ENCODE peak calls at places on chromosomes 7 and 10, in five cellular contexts. N is cardiac muscle cell; L is SK-N-SH; X is tibial artery; A is CD4-positive, CD25-positive, alpha-beta regulatory T cell. T is an unnamed sample.

GRCh38 chr10:74282853-74283205 is 131.8 kb downstream of the ADK start:
- DNase-seq in N (peak), L (no peak), X (no peak), A (no peak), T (no peak)

GRCh38 chr7:130669051-130669700 is 628 bp upstream of the COPG2 start:
- DNase-seq in L (no peak), X (no peak), A (no peak), N (no peak), T (no peak)

GRCh38 chr7:117597755-117598154 is 117.9 kb downstream of the CFTR start:
- DNase-seq in L (no peak), X (no peak), A (no peak), N (no peak), T (peak)

GRCh38 chr7:130995252-130996081 is 261.5 kb upstream of the KLF14 start:
- DNase-seq in N (no peak), X (no peak), L (no peak), A (no peak), T (no peak)

GRCh38 chr7:139702811-139703467 is 74.9 kb downstream of the HIPK2 start:
- DNase-seq in X (no peak), N (no peak), L (no peak), A (no peak), T (no peak)

GRCh38 chr10:73159038-73159648 is 8.7 kb downstream of the ECD start:
- DNase-seq in N (peak), A (peak), L (peak), X (peak), T (peak)

GRCh38 chr7:143882611-143883078 is 19.3 kb downstream of the TCAF1 start:
- DNase-seq in A (no peak), L (peak), X (peak), N (peak), T (no peak)

GRCh38 chr7:28016297-28016696 is 164.3 kb downstream of the JAZF1 start:
- DNase-seq in N (no peak), L (no peak), A (no peak), X (no peak), T (no peak)

GRCh38 chr7:28062197-28062988 is 118.2 kb downstream of the JAZF1 start:
- DNase-seq in L (peak), N (peak), X (peak), A (peak), T (peak)

GRCh38 chr7:28732037-28732869 is 225.9 kb downstream of the TRIL start:
- DNase-seq in L (no peak), N (peak), X (peak), A (no peak), T (no peak)

GRCh38 chr10:62264702-62265436 is 3.8 kb downstream of the RTKN2 start:
- DNase-seq in X (no peak), N (peak), L (peak), A (no peak), T (no peak)

GRCh38 chr7:141158562-141158961 is 84.7 kb downstream of the TMEM178B start:
- DNase-seq in N (peak), L (no peak), X (peak), A (no peak), T (no peak)

GRCh38 chr10:24196426-24197039 is 12.4 kb upstream of the KIAA1217 start:
- DNase-seq in L (peak), A (peak), N (peak), X (peak), T (peak)

GRCh38 chr7:7675686-7676085 is 35.1 kb downstream of the UMAD1 start:
- DNase-seq in N (no peak), L (no peak), X (no peak), A (no peak), T (no peak)

GRCh38 chr10:113047963-113048781 is 98.1 kb downstream of the TCF7L2 start:
- DNase-seq in X (no peak), N (no peak), A (no peak), L (no peak), T (no peak)

GRCh38 chr10:62594093-62594520 is 210.4 kb upstream of the ADO start:
- DNase-seq in N (peak), X (peak), A (peak), L (peak), T (peak)

GRCh38 chr7:5630670-5631069 is 150.8 kb downstream of the RNF216 start:
- DNase-seq in L (no peak), N (no peak), A (no peak), X (no peak), T (peak)

GRCh38 chr7:65233409-65234034 is 140.1 kb upstream of the ZNF92 start:
- DNase-seq in A (no peak), L (no peak), X (no peak), N (no peak), T (peak)
- H3K4me3 ChIP-seq in A (no peak), L (no peak), X (no peak), N (no peak), T (no peak)

GRCh38 chr10:98374176-98374969 is 40.6 kb downstream of the PYROXD2 start:
- DNase-seq in A (no peak), N (peak), L (no peak), X (no peak), T (no peak)
- H3K4me3 ChIP-seq in A (no peak), N (no peak), L (no peak), X (no peak), T (no peak)

GRCh38 chr7:99257065-99257464 is 15.6 kb upstream of the MYH16 start:
- DNase-seq in X (no peak), N (no peak), A (no peak), L (no peak), T (no peak)

GRCh38 chr7:99253369-99253768 is 19.3 kb upstream of the MYH16 start:
- DNase-seq in X (peak), N (peak), A (no peak), L (no peak), T (no peak)

GRCh38 chr7:99254390-99254789 is 18.2 kb upstream of the MYH16 start:
- DNase-seq in X (no peak), N (no peak), A (no peak), L (no peak), T (no peak)

GRCh38 chr7:99257675-99258074 is 15.0 kb upstream of the MYH16 start:
- DNase-seq in X (no peak), A (no peak), N (no peak), L (no peak), T (no peak)

GRCh38 chr7:99255463-99255862 is 17.2 kb upstream of the MYH16 start:
- DNase-seq in A (no peak), L (no peak), X (no peak), N (no peak), T (no peak)
- H3K4me3 ChIP-seq in A (no peak), L (no peak), X (no peak), N (no peak), T (no peak)

DNA sequence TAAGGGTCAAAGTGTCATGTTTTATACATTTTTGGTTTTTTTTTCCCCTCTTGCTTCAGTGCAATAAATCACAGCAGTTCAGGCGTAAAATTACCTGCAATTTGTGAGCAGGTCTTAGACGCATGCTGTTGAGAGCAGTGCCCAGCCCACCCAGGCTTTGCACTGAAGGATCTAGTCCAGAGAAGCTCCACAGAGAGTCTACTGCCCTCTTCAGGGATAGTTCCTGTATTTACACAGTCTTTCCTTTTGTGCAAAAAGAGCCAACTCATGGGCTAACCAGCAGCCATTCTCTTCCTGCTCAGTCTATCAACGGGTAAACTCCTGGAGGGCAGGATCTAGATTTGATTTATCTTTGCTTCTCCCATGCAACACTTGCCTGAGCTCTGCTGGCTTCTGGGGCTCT is 82.2 kb upstream of the NAMPT start:
- DNase-seq in L (no peak), N (peak), X (no peak), A (no peak), T (no peak)
- H3K4me3 ChIP-seq in L (no peak), N (no peak), X (no peak), A (no peak), T (no peak)

DNA sequence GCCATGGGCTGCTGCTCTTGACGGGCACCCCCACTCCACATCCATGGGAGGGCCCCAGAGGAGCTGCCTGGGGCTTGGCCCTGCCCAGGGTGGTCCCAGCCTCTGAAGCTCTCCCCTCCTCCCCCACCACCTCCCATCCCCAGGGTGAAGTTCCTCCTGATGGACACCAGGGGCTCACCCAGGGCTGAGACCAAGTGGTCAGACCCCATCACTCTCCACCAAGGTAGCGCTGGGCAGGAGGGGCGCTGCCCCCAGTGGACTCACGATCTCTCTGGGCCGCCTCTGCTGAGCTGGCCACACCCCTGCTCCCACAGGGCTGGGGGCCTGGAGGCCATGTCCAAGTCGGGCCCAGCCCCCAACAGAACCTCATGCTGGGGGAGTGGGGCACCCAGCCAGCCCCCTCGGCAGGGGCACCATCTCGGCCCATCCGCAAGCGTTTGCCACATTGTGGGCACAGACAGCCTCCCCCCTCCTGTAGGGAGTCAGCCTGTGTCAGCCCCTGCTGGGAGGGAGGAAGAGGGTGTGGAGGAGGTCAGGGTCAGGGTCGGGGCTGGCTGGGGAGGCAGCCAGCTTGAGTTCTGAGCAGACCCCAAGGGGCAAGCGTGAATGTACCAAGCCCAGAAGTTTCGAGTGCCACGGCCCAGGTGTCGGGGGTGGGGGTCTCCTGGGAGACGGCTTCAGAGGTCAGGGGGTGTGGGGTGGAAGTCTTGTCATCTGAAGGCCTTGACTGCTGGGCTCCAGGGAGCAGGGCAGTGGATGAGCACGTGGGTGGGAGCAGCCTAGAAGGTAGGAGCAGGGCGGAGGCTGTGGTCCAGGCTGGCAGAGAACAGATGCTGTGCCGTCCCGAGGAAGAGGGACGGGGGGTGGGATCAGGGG is 2.8 kb downstream of the UPK3B start:
- DNase-seq in L (peak), X (no peak), N (peak), A (no peak), T (no peak)
- H3K4me3 ChIP-seq in L (no peak), X (no peak), N (no peak), A (no peak), T (no peak)

DNA sequence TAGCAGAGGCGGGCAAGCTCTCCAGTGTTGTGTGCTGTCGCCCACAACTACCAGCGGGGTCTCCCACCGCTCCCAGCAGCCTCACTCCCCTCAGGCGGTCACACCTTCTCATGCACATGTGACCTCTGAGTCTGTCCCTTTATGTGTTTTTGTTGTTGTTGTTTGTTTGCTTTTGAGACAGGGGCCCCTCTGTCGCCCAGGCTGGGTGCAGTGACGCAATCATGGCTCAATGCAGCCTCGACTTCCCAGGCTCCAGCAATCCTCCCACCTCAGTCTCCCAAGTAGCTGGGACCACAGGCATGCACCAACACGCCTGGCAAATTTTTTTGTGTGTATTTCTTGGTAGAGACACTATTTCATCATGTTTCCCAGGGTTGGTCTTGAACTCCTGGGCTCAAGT is 1.5 kb downstream of the CPSF4 start:
- DNase-seq in N (peak), X (no peak), L (no peak), A (no peak), T (no peak)
- H3K4me3 ChIP-seq in N (no peak), X (peak), L (peak), A (no peak), T (peak)

DNA sequence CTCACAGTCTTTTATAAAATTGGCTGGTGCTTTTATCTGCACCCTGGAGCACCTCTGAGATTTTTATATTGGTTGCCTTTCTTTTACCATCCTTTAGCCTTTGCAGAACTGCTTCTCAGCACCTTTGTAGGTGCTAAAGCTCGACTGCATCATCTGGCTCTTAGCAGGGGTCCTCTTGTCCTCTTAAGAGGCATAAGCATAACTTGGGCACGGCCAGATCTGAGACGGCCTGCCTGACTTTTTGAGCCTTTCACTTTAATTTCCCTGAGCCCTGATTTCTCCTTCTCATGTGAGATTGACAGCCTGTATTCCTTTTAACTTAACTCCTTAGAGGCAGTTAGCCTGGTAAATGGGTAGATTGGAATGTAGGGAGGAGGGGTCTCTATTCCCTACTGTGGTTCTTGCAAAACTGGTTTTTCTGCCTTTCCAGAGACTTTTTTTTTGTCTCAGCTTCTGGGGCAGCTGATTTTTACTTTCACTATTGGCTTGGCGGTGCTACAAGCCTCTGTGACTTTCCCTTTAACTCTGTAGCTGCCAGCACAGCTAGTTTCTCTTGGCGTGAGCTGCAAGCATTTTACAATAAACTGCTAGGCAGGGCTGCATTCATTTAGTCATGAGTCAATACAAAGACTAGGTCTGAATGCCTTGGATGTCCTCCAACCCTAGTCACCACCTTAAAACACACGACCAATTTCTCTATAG is 24.0 kb downstream of the ZPBP start:
- DNase-seq in A (no peak), L (no peak), N (peak), X (no peak), T (peak)
- H3K4me3 ChIP-seq in A (peak), L (peak), N (no peak), X (peak), T (peak)

DNA sequence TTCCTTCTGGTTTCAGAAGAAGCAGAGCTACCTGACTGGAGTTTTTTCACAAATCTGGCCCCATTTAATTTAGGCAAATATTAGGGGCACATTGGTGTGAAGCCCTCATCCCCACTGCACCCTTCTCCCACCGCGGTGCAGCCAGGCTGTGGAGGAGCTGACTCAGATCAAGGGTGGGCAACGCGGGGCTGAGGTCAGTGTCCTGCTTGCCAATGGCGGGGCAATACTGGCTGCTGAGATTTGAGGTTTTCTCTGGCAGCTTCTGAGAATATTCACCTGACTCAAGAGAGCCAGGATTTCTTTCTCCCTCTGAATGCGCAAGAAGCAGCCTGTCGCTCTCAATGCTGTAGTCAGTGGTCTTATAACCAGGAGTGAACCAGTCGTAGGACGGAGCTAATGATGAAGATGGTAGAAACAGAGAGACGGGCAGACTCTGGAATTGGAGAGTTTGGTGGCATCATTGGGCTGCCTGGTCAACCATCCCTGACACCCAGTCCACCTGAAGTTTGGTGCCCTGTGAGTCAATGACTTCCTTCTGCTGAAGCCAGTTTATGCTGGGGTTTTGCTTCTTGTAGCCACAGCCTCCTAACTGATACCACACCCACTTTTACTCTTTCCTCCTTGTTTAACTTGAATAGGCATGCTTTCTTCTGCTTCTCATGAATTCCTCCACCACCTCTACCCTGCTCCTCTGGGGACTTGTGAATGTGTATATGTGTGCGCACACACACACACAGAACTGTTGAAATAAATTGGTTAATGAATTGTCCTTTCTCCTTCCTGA is 123.7 kb upstream of the CTBP2 start:
- DNase-seq in N (no peak), L (no peak), X (no peak), A (no peak), T (no peak)
- H3K4me3 ChIP-seq in N (no peak), L (no peak), X (no peak), A (no peak), T (no peak)

T was measured in Jurkat, Clone E6-1.